ENCODE peak calls at places on chromosomes 7 and 10, in six cellular contexts. Q is GM23248; B is uterus; F is mesendoderm; E is naive thymus-derived CD4-positive, alpha-beta T cell; X is coronary artery. P is an unnamed sample.

GRCh38 chr7:3439333-3440030 is 138.4 kb downstream of the SDK1 start:
- DNase-seq in Q (peak; percentile 44), B (no peak), F (peak; percentile 49), E (no peak), X (no peak), P (peak; percentile 96)

GRCh38 chr10:12957081-12957480 is 44.4 kb downstream of the CCDC3 start:
- DNase-seq in Q (no peak), B (no peak), F (no peak), E (no peak), X (peak; percentile 24), P (no peak)

GRCh38 chr10:45421231-45422097 is 47.4 kb downstream of the ALOX5 start:
- DNase-seq in Q (no peak), B (no peak), F (no peak), E (no peak), X (peak; percentile 69), P (no peak)

GRCh38 chr7:151390594-151391357 is 19.1 kb downstream of the WDR86 start:
- DNase-seq in Q (no peak), B (no peak), F (no peak), E (no peak), X (no peak), P (no peak)

GRCh38 chr10:77837248-77837924 is 89.2 kb downstream of the DLG5 start:
- DNase-seq in Q (peak; percentile 29), B (no peak), F (peak; percentile 93), E (peak; percentile 52), X (no peak), P (peak; percentile 74)

GRCh38 chr10:88913157-88913556 is 33.1 kb downstream of the STAMBPL1 start:
- DNase-seq in Q (no peak), B (no peak), F (no peak), E (no peak), X (no peak), P (no peak)

GRCh38 chr10:104274762-104275721 is 6.1 kb downstream of the GSTO2 start:
- DNase-seq in Q (peak; percentile 70), B (no peak), F (peak; percentile 78), E (peak; percentile 35), X (no peak), P (peak; percentile 56)

GRCh38 chr7:48786951-48787350 is 137.4 kb upstream of the CDC14C start:
- DNase-seq in Q (no peak), B (no peak), F (no peak), E (no peak), X (no peak), P (no peak)

GRCh38 chr7:100127866-100128601 is 1.3 kb downstream of the MBLAC1 start:
- DNase-seq in Q (peak; percentile 43), B (peak; percentile 35), F (peak; percentile 51), E (peak; percentile 16), X (no peak), P (peak; percentile 39)

GRCh38 chr7:1769286-1770200 is 99.5 kb downstream of the ELFN1 start:
- DNase-seq in Q (no peak), B (no peak), F (no peak), E (no peak), X (no peak), P (no peak)

GRCh38 chr7:108311446-108312168 is 144.6 kb downstream of the NRCAM start:
- DNase-seq in Q (peak; percentile 68), B (no peak), F (no peak), E (no peak), X (no peak), P (peak; percentile 86)

GRCh38 chr7:74479066-74479781 is 25.5 kb downstream of the GTF2IRD1 start:
- DNase-seq in Q (peak; percentile 59), B (peak; percentile 35), F (no peak), E (no peak), X (no peak), P (peak; percentile 17)

GRCh38 chr7:66921918-66922486 is 977 bp downstream of the TMEM248 start:
- DNase-seq in Q (peak; percentile 40), B (no peak), F (no peak), E (peak; percentile 45), X (no peak), P (peak; percentile 30)

GRCh38 chr7:15839415-15840100 is 153.1 kb upstream of the MEOX2 start:
- DNase-seq in Q (peak; percentile 46), B (peak; percentile 58), F (peak; percentile 92), E (no peak), X (peak; percentile 75), P (peak; percentile 49)

GRCh38 chr10:78656815-78657621 is 411.7 kb upstream of the ZMIZ1 start:
- DNase-seq in Q (no peak), B (peak; percentile 44), F (peak; percentile 3), E (no peak), X (no peak), P (peak; percentile 4)

GRCh38 chr10:127035827-127036226 is 130.6 kb downstream of the DOCK1 start:
- DNase-seq in Q (no peak), B (no peak), F (no peak), E (no peak), X (no peak), P (no peak)

GRCh38 chr7:99820408-99821027 is 7.3 kb upstream of the CYP3A43 start:
- DNase-seq in Q (no peak), B (no peak), F (no peak), E (no peak), X (no peak), P (no peak)

GRCh38 chr10:8060010-8060703 is 5.7 kb downstream of the GATA3 start:
- DNase-seq in Q (peak; percentile 27), B (no peak), F (no peak), E (peak; percentile 75), X (no peak), P (no peak)

GRCh38 chr10:42875792-42876191 is 93.2 kb downstream of the BMS1 start:
- DNase-seq in Q (peak; percentile 59), B (no peak), F (peak; percentile 23), E (no peak), X (no peak), P (no peak)

GRCh38 chr7:156897673-156898072 is 4.7 kb upstream of the LMBR1 start:
- DNase-seq in Q (peak; percentile 15), B (no peak), F (peak; percentile 25), E (no peak), X (no peak), P (no peak)

GRCh38 chr7:94375713-94376112 is 19.0 kb upstream of the COL1A2 start:
- DNase-seq in Q (peak; percentile 96), B (peak; percentile 35), F (peak; percentile 85), E (no peak), X (no peak), P (peak; percentile 99)
- H3K4me3 ChIP-seq in Q (peak overlapping the region; percentile 72), B (peak overlapping the region; percentile 14), F (no peak overlapping the region), E (no peak overlapping the region), X (peak overlapping the region; percentile 57), P (peak overlapping the region; percentile 42)

GRCh38 chr7:20794676-20795075 is 8.0 kb upstream of the SP8 start:
- DNase-seq in Q (no peak), B (no peak), F (no peak), E (no peak), X (no peak), P (no peak)

GRCh38 chr7:20795881-20796280 is 9.2 kb upstream of the SP8 start:
- DNase-seq in Q (no peak), B (no peak), F (no peak), E (no peak), X (no peak), P (no peak)

GRCh38 chr7:20795361-20795760 is 8.7 kb upstream of the SP8 start:
- DNase-seq in Q (no peak), B (no peak), F (no peak), E (no peak), X (no peak), P (no peak)

GRCh38 chr7:20793258-20793657 is 6.6 kb upstream of the SP8 start:
- DNase-seq in Q (no peak), B (no peak), F (no peak), E (no peak), X (no peak), P (no peak)

GRCh38 chr7:20793686-20794394 is 7.2 kb upstream of the SP8 start:
- DNase-seq in Q (no peak), B (no peak), F (peak; percentile 61), E (no peak), X (no peak), P (no peak)
- H3K4me3 ChIP-seq in Q (no peak overlapping the region), B (no peak overlapping the region), F (no peak overlapping the region), E (no peak overlapping the region), X (no peak overlapping the region), P (no peak overlapping the region)

DNA sequence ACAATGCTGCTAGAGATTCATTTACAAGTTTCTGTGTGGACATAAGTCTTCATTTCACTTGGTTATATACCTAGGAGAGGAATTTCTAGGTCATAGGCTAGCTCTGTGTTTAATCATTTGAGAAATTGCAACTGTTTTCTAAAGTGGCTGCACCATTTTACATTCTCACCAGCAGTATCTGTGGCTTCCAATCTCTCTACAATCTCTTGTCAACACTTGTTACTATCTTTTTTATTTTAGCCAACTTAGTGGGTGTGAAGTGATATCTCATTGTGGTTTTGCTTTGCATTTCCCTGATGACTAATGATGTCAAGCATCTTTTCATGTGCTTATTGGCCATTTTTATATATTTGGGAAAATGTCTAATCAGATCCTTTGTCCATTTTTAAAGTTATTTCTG is 53.0 kb upstream of the DRGX start:
- DNase-seq in Q (peak; percentile 26), B (no peak), F (no peak), E (no peak), X (no peak), P (peak; percentile 8)
- H3K4me3 ChIP-seq in Q (no peak overlapping the region), B (no peak overlapping the region), F (no peak overlapping the region), E (no peak overlapping the region), X (no peak overlapping the region), P (no peak overlapping the region)

GRCh38 chr7:155647734-155648133 is 3.3 kb downstream of the RBM33 start:
- DNase-seq in Q (no peak), B (no peak), F (no peak), E (no peak), X (no peak), P (no peak)
- H3K4me3 ChIP-seq in Q (no peak overlapping the region), B (no peak overlapping the region), F (no peak overlapping the region), E (no peak overlapping the region), X (no peak overlapping the region), P (no peak overlapping the region)

DNA sequence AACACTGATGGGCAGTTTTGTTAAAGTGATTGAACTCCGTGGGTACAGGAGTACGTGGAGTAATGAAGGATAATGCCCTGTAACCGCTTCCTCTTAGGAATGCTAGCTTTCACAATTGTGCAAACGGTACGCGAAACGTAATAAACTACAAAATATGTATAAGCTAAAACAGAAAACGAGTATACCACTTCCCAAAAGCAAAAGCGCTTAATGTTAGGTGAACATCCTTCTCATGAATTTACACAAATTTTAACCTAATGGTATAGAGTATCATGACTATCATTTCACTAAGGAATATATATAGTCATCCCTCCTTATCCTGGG is 395 bp upstream of the ZNF25 start:
- DNase-seq in Q (no peak), B (no peak), F (no peak), E (no peak), X (no peak), P (no peak)
- H3K4me3 ChIP-seq in Q (peak overlapping the region; percentile 90), B (peak overlapping the region; percentile 59), F (no peak overlapping the region), E (peak overlapping the region; percentile 62), X (peak overlapping the region; percentile 78), P (peak overlapping the region; percentile 94)

DNA sequence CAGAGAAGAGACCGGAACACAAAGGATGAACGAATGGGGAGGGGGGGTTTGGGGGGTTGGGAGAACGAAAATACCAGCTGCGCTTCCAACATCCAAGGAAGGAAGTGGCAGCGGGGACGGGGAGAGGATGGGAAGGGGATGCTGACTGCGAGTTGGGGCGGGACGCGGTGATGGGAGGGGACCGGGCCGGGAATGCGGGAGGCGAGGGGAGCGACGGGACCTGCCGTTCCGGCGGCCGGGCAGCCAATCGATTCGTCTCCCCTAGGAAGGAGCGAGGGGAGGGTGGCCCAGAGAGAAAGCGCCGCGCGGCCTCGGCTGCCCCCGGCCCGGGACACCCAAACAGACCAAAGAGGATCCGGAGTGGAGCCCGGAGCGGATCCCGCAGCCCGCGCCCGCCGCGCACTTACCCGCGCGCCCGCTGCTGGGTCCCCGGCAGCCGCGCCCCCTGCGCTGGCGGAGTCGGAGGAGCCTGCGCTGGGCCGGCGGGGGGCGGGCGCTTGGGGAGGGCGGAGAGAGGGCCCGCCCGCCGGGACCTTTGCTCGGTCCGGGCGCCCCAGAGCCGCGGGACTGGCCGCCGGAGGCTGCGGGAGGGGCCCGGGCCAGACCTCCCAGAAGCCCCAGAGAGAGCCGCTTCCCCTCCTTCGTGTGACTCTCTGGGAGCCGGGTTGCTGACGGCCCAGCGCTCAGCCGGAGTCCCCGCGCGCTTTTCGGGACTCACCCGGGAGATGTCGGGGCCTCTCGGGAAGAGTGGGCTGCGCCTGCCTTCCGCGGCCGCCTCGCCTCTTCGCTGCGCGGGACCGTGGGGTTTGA is at the start of gene GSDME:
- DNase-seq in Q (peak; percentile 83), B (peak; percentile 73), F (peak; percentile 62), E (peak; percentile 10), X (peak; percentile 83), P (peak; percentile 50)
- H3K4me3 ChIP-seq in Q (peak within 1 kb of the TSS; percentile 72), B (peak within 1 kb of the TSS; percentile 71), F (peak within 1 kb of the TSS; percentile 56), E (peak within 1 kb of the TSS; percentile 46), X (peak within 1 kb of the TSS; percentile 91), P (peak within 1 kb of the TSS; percentile 75)